ENCODE peak calls at places on chromosomes 11 and 22, in five cellular contexts. One of them, this sample, is unnamed.

GRCh38 chr11:75403983-75404658 is 4.8 kb downstream of the RPS3 start:
- DNase-seq in upper lobe of left lung: no peak
- DNase-seq in body of pancreas: no peak
- DNase-seq in colonic mucosa: no peak
- DNase-seq in right cardiac atrium: no peak
- DNase-seq in this sample: no peak

GRCh38 chr11:34261820-34262219 is 96.0 kb downstream of the ABTB2 start:
- DNase-seq in upper lobe of left lung: no peak
- DNase-seq in body of pancreas: no peak
- DNase-seq in colonic mucosa: no peak
- DNase-seq in right cardiac atrium: no peak
- DNase-seq in this sample: no peak

GRCh38 chr22:19106886-19107729 is 15.1 kb downstream of the DGCR2 start:
- DNase-seq in upper lobe of left lung: no peak
- DNase-seq in body of pancreas: no peak
- DNase-seq in colonic mucosa: no peak
- DNase-seq in right cardiac atrium: no peak
- DNase-seq in this sample: no peak

GRCh38 chr11:78654866-78655265 is 80.2 kb upstream of the NARS2 start:
- DNase-seq in upper lobe of left lung: no peak
- DNase-seq in body of pancreas: no peak
- DNase-seq in colonic mucosa: no peak
- DNase-seq in right cardiac atrium: no peak
- DNase-seq in this sample: no peak

GRCh38 chr11:63843042-63843441 is 4.1 kb downstream of the MARK2 start:
- DNase-seq in upper lobe of left lung: no peak
- DNase-seq in body of pancreas: peak; percentile 60
- DNase-seq in colonic mucosa: no peak
- DNase-seq in right cardiac atrium: no peak
- DNase-seq in this sample: no peak

GRCh38 chr11:117950320-117950719 is 21.1 kb upstream of the TMPRSS13 start:
- DNase-seq in upper lobe of left lung: no peak
- DNase-seq in body of pancreas: peak; percentile 24
- DNase-seq in colonic mucosa: no peak
- DNase-seq in right cardiac atrium: no peak
- DNase-seq in this sample: peak; percentile 51

GRCh38 chr22:39223091-39223710 is 21.6 kb downstream of the PDGFB start:
- DNase-seq in upper lobe of left lung: no peak
- DNase-seq in body of pancreas: no peak
- DNase-seq in colonic mucosa: no peak
- DNase-seq in right cardiac atrium: no peak
- DNase-seq in this sample: no peak

GRCh38 chr11:72703281-72704008 is 29.2 kb upstream of the PDE2A start:
- DNase-seq in upper lobe of left lung: peak; percentile 84
- DNase-seq in body of pancreas: no peak
- DNase-seq in colonic mucosa: peak; percentile 36
- DNase-seq in right cardiac atrium: peak; percentile 83
- DNase-seq in this sample: no peak

GRCh38 chr11:125300791-125301218 is 136.3 kb downstream of the PKNOX2 start:
- DNase-seq in upper lobe of left lung: no peak
- DNase-seq in body of pancreas: peak; percentile 43
- DNase-seq in colonic mucosa: no peak
- DNase-seq in right cardiac atrium: no peak
- DNase-seq in this sample: no peak

GRCh38 chr22:42942351-42942750 is 72.6 kb downstream of the PACSIN2 start:
- DNase-seq in upper lobe of left lung: no peak
- DNase-seq in body of pancreas: no peak
- DNase-seq in colonic mucosa: no peak
- DNase-seq in right cardiac atrium: no peak
- DNase-seq in this sample: no peak

GRCh38 chr11:122642472-122642922 is 13.0 kb upstream of the UBASH3B start:
- DNase-seq in upper lobe of left lung: no peak
- DNase-seq in body of pancreas: peak; percentile 28
- DNase-seq in colonic mucosa: no peak
- DNase-seq in right cardiac atrium: no peak
- DNase-seq in this sample: no peak

GRCh38 chr11:76206327-76207081 is at the start of gene WNT11:
- DNase-seq in upper lobe of left lung: peak; percentile 93
- DNase-seq in body of pancreas: peak; percentile 71
- DNase-seq in colonic mucosa: peak; percentile 79
- DNase-seq in right cardiac atrium: peak; percentile 68
- DNase-seq in this sample: peak; percentile 55

GRCh38 chr11:105923814-105924213 is 98.2 kb downstream of the MSANTD4 start:
- DNase-seq in upper lobe of left lung: no peak
- DNase-seq in body of pancreas: no peak
- DNase-seq in colonic mucosa: no peak
- DNase-seq in right cardiac atrium: no peak
- DNase-seq in this sample: no peak

GRCh38 chr11:73173755-73174494 is 31.8 kb upstream of the FCHSD2 start:
- DNase-seq in upper lobe of left lung: no peak
- DNase-seq in body of pancreas: peak; percentile 78
- DNase-seq in colonic mucosa: no peak
- DNase-seq in right cardiac atrium: peak; percentile 84
- DNase-seq in this sample: no peak

GRCh38 chr11:12142179-12142578 is 31.8 kb downstream of the MICAL2 start:
- DNase-seq in upper lobe of left lung: no peak
- DNase-seq in body of pancreas: no peak
- DNase-seq in colonic mucosa: no peak
- DNase-seq in right cardiac atrium: no peak
- DNase-seq in this sample: no peak

GRCh38 chr11:43708776-43709175 is 28.2 kb downstream of the HSD17B12 start:
- DNase-seq in upper lobe of left lung: no peak
- DNase-seq in body of pancreas: no peak
- DNase-seq in colonic mucosa: no peak
- DNase-seq in right cardiac atrium: no peak
- DNase-seq in this sample: no peak

GRCh38 chr22:30422481-30423295 is 2.9 kb upstream of the MTFP1 start:
- DNase-seq in upper lobe of left lung: no peak
- DNase-seq in body of pancreas: peak; percentile 88
- DNase-seq in colonic mucosa: peak; percentile 81
- DNase-seq in right cardiac atrium: peak; percentile 82
- DNase-seq in this sample: no peak

GRCh38 chr11:19955660-19956059 is 204.6 kb downstream of the DBX1 start:
- DNase-seq in upper lobe of left lung: no peak
- DNase-seq in body of pancreas: no peak
- DNase-seq in colonic mucosa: no peak
- DNase-seq in right cardiac atrium: no peak
- DNase-seq in this sample: no peak

GRCh38 chr22:36733271-36733670 is 29.7 kb upstream of the CACNG2 start:
- DNase-seq in upper lobe of left lung: no peak
- DNase-seq in body of pancreas: no peak
- DNase-seq in colonic mucosa: no peak
- DNase-seq in right cardiac atrium: no peak
- DNase-seq in this sample: no peak

GRCh38 chr11:12544986-12545775 is 129.0 kb upstream of the TEAD1 start:
- DNase-seq in upper lobe of left lung: no peak
- DNase-seq in body of pancreas: no peak
- DNase-seq in colonic mucosa: peak; percentile 9
- DNase-seq in right cardiac atrium: no peak
- DNase-seq in this sample: no peak

GRCh38 chr11:57566035-57566504 is 1.4 kb downstream of the UBE2L6 start:
- DNase-seq in upper lobe of left lung: no peak
- DNase-seq in body of pancreas: peak; percentile 48
- DNase-seq in colonic mucosa: peak; percentile 49
- DNase-seq in right cardiac atrium: no peak
- DNase-seq in this sample: peak; percentile 20

GRCh38 chr11:93225642-93226041 is 27.9 kb upstream of the SLC36A4 start:
- DNase-seq in upper lobe of left lung: no peak
- DNase-seq in body of pancreas: no peak
- DNase-seq in colonic mucosa: no peak
- DNase-seq in right cardiac atrium: no peak
- DNase-seq in this sample: no peak

GRCh38 chr11:1083621-1084551 is 9.2 kb downstream of the MUC2 start:
- DNase-seq in upper lobe of left lung: no peak
- DNase-seq in body of pancreas: no peak
- DNase-seq in colonic mucosa: no peak
- DNase-seq in right cardiac atrium: peak; percentile 10
- DNase-seq in this sample: no peak

GRCh38 chr11:69351460-69351859 is 57.5 kb downstream of the MYEOV start:
- DNase-seq in upper lobe of left lung: no peak
- DNase-seq in body of pancreas: no peak
- DNase-seq in colonic mucosa: no peak
- DNase-seq in right cardiac atrium: no peak
- DNase-seq in this sample: no peak

DNA sequence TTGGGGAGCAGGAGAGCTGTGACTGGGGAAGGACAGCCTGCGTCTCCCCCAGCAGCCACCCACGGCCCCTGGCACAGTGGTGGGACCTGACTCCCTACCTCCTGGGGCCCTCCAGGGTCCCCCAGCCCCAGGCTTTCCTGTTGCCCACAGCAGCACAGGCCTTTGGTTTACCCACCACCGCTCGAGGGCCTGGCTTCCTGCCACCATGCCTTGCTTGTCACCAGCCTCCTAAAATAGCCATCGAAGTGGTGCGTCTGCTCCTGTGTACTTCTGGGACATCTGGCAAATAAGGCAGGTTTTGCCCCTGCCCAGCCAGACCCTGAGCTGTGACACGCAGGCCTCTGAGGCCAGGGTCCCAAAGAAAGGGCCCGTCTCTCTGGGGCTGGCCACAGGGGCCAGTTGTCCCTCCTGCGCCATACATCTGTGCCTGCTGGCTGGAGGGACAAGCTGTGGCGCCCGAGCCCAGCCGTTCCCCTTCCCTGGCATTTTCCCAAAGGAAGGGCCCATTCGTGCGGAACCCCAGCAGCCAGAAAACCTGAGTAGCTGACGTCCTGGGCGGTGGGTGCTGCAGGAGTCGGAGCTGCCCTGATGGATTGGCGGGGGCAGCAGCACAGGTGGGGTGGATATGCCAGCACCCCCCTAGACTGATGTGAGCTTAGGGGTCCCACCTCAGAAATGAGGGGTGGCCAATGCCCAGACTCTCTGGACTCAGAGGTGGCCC is 14.6 kb downstream of the PHLDA2 start:
- DNase-seq in upper lobe of left lung: peak; percentile 86
- DNase-seq in body of pancreas: no peak
- DNase-seq in colonic mucosa: no peak
- DNase-seq in right cardiac atrium: peak; percentile 69
- DNase-seq in this sample: no peak
- H3K27ac ChIP-seq in upper lobe of left lung: no peak overlapping the region
- H3K27ac ChIP-seq in body of pancreas: no peak overlapping the region
- H3K27ac ChIP-seq in colonic mucosa: no peak overlapping the region
- H3K27ac ChIP-seq in right cardiac atrium: peak overlapping the region; percentile 24
- H3K27ac ChIP-seq in this sample: no peak overlapping the region

DNA sequence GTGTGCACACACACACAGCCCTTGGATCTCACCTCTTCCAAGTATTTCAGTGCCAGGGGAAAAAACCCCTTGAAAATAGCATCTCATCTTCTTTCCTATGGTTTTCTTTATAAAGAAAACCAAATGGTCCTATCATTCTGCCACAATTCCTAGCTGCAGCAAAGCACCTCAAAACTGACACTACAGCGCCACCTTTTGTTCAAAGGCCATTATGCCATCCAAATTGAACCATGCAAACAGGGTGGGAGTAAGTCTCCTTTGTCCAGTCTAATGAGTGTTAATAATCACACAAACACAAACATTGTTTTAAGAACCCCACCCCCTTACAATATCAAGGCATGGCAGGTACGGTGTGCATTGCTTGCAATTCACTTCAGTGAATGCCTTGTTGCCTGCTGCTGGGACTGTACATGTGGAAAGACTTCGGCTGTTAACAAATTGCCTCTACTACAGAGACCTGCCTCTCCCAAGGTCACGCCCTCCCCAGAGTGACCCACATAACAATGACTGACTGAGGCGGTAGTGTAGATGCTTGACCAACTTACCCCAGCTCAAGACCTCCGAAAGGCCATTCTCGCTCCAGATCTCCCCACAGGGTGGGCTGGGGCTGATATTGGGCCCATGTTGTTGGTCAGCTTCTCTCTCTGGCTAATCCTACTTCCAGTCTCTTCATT is 31.7 kb downstream of the FAM181B start:
- DNase-seq in upper lobe of left lung: no peak
- DNase-seq in body of pancreas: peak; percentile 34
- DNase-seq in colonic mucosa: peak; percentile 22
- DNase-seq in right cardiac atrium: no peak
- DNase-seq in this sample: no peak
- H3K4me3 ChIP-seq in upper lobe of left lung: no peak overlapping the region
- H3K4me3 ChIP-seq in body of pancreas: no peak overlapping the region
- H3K4me3 ChIP-seq in colonic mucosa: no peak overlapping the region
- H3K4me3 ChIP-seq in right cardiac atrium: no peak overlapping the region
- H3K4me3 ChIP-seq in this sample: no peak overlapping the region

DNA sequence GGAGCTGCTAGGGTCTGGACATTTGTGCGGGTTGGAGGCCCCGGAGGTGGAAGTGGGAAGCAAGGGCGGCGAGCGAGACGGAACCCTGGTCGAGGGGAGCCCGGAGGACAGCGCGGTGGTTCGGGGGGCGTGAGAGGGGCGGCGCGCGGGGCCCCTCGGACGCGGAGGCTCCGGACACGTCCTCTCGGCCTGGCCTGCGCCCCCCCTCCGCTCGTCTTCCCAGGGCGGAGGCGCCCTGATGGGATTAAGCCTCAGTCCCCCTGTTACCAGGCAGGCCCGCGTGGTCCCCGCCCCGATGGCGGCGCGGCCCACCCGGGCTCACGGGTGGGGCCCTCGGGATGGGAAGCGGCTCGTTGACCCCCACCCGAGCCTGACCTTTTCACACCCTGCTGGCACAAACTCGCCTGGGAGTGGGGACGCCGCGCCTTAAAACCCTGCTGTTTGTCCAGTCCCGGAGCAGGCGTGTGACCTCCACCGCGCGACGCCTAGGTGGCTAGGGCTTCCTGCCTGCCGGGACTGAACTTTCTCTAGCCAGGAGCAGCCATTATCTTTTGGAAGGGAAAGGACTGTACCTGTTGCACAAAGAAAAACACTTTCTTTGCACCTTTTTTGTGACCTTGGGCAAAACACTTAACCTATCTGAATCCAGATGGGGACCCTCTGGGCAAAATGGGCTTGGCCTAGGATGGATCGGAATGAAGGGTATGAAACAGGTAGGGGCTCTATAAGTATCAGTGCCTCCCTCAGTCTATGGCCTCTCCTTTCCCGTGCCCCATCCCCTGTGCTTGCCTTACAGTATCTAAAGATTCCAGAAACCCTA is 988 bp downstream of the KIAA1671 start:
- DNase-seq in upper lobe of left lung: peak; percentile 86
- DNase-seq in body of pancreas: peak; percentile 32
- DNase-seq in colonic mucosa: peak; percentile 69
- DNase-seq in right cardiac atrium: peak; percentile 73
- DNase-seq in this sample: no peak
- H3K27ac ChIP-seq in upper lobe of left lung: peak overlapping the region; percentile 89
- H3K27ac ChIP-seq in body of pancreas: peak overlapping the region; percentile 88
- H3K27ac ChIP-seq in colonic mucosa: peak overlapping the region; percentile 89
- H3K27ac ChIP-seq in right cardiac atrium: peak overlapping the region; percentile 52
- H3K27ac ChIP-seq in this sample: no peak overlapping the region

GRCh38 chr11:46588131-46588530 is 5.7 kb downstream of the AMBRA1 start:
- DNase-seq in upper lobe of left lung: no peak
- DNase-seq in body of pancreas: no peak
- DNase-seq in colonic mucosa: no peak
- DNase-seq in right cardiac atrium: no peak
- DNase-seq in this sample: no peak

GRCh38 chr11:46593550-46594382 is at the start of gene AMBRA1:
- DNase-seq in upper lobe of left lung: peak; percentile 92
- DNase-seq in body of pancreas: peak; percentile 91
- DNase-seq in colonic mucosa: peak; percentile 95
- DNase-seq in right cardiac atrium: peak; percentile 79
- DNase-seq in this sample: peak; percentile 85

GRCh38 chr11:46588915-46589314 is 4.9 kb downstream of the AMBRA1 start:
- DNase-seq in upper lobe of left lung: no peak
- DNase-seq in body of pancreas: no peak
- DNase-seq in colonic mucosa: no peak
- DNase-seq in right cardiac atrium: no peak
- DNase-seq in this sample: no peak

GRCh38 chr11:46594383-46594718 is 528 bp upstream of the AMBRA1 start:
- DNase-seq in upper lobe of left lung: no peak
- DNase-seq in body of pancreas: no peak
- DNase-seq in colonic mucosa: no peak
- DNase-seq in right cardiac atrium: no peak
- DNase-seq in this sample: no peak

GRCh38 chr11:46590740-46591606 is 2.9 kb downstream of the AMBRA1 start:
- DNase-seq in upper lobe of left lung: no peak
- DNase-seq in body of pancreas: no peak
- DNase-seq in colonic mucosa: no peak
- DNase-seq in right cardiac atrium: no peak
- DNase-seq in this sample: no peak
- H3K4me3 ChIP-seq in upper lobe of left lung: no peak overlapping the region
- H3K4me3 ChIP-seq in body of pancreas: no peak overlapping the region
- H3K4me3 ChIP-seq in colonic mucosa: no peak overlapping the region
- H3K4me3 ChIP-seq in right cardiac atrium: no peak overlapping the region
- H3K4me3 ChIP-seq in this sample: no peak overlapping the region

This sample was measured in CD8-positive, alpha-beta T cell.